ENCODE peak calls at places on chromosome 11, in five cellular contexts. K is mesenchymal stem cell, N is H9, H is neuronal stem cell, J is H1. P is an unnamed sample.

GRCh38 chr11:117985953-117986887 is at the start of gene IL10RA:
- DNase-seq in K (peak), N (peak), H (peak), J (peak), P (peak)

GRCh38 chr11:119366690-119367620 is 14.5 kb downstream of the USP2 start:
- DNase-seq in K (no peak), N (no peak), H (no peak), J (no peak), P (no peak)

GRCh38 chr11:3906166-3906565 is 50.7 kb downstream of the STIM1 start:
- DNase-seq in K (peak), N (no peak), H (no peak), J (no peak), P (no peak)

GRCh38 chr11:68150029-68150428 is 28.8 kb upstream of the CHKA start:
- DNase-seq in K (peak), N (no peak), H (no peak), J (no peak), P (peak)

GRCh38 chr11:33891714-33892327 is at the start of gene LMO2:
- DNase-seq in K (no peak), N (no peak), H (no peak), J (no peak), P (no peak)

GRCh38 chr11:130602700-130603584 is 154.5 kb downstream of the ADAMTS15 start:
- DNase-seq in K (no peak), N (peak), H (no peak), J (no peak), P (no peak)

GRCh38 chr11:35085766-35086165 is 53.2 kb upstream of the CD44 start:
- DNase-seq in K (no peak), N (no peak), H (no peak), J (no peak), P (no peak)

GRCh38 chr11:44618561-44619425 is 53.3 kb downstream of the CD82 start:
- DNase-seq in K (no peak), N (peak), H (no peak), J (peak), P (no peak)

GRCh38 chr11:111911563-111912401 is at the start of gene CRYAB:
- DNase-seq in K (peak), N (peak), H (no peak), J (no peak), P (peak)

GRCh38 chr11:68468217-68468828 is 7.8 kb downstream of the PPP6R3 start:
- DNase-seq in K (no peak), N (no peak), H (no peak), J (no peak), P (no peak)

GRCh38 chr11:10920205-10920604 is 62.4 kb upstream of the ZBED5 start:
- DNase-seq in K (peak), N (no peak), H (no peak), J (no peak), P (no peak)
- H2BK5ac ChIP-seq in K (no peak), N (no peak), H (no peak), J (no peak), P (no peak)

GRCh38 chr11:66278396-66279091 is 569 bp downstream of the CNIH2 start:
- DNase-seq in K (peak), N (no peak), H (no peak), J (no peak), P (no peak)
- H3K27ac ChIP-seq in K (no peak), N (no peak), H (no peak), J (no peak), P (no peak)

DNA sequence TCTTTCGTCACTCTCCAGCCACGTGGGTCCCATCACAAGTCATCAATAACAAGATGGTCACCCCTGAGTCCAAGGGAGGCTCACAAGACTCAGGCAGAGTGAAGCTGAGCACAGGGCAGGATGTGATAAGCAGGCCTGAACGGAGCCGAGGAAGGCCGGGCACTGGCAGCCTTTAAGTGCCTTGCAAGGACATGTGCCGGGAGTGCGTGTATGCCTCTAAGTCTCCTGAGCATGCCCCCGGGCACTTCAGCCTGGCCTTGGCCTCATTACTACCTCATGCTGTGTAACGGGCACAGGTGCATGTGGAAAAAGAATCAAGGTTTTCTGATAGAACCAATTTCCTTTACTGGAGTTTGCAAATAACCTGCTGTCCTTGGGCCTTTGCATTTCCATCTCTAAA is 55.8 kb downstream of the UBASH3B start:
- DNase-seq in K (no peak), N (no peak), H (no peak), J (no peak), P (peak)
- H2BK12ac ChIP-seq in K (no peak), N (no peak), H (no peak), J (no peak), P (no peak)

GRCh38 chr11:74373382-74373781 is 24.9 kb downstream of the PGM2L1 start:
- DNase-seq in K (no peak), N (no peak), H (no peak), J (no peak), P (no peak)
- H2BK5ac ChIP-seq in K (no peak), N (no peak), H (no peak), J (no peak), P (no peak)